ENCODE peak calls at places on chromosomes 7 and 10, in five cellular contexts. C, Y, O, Z and I are unnamed samples.

GRCh38 chr10:110411047-110411410 is 86.7 kb upstream of the DUSP5 start:
- DNase-seq in C (no peak), Y (peak), O (no peak), Z (no peak), I (no peak)

GRCh38 chr10:11401314-11402222 is 209.9 kb downstream of the USP6NL start:
- DNase-seq in C (no peak), Y (no peak), O (no peak), Z (no peak), I (no peak)

GRCh38 chr10:101901340-101901739 is 57.7 kb upstream of the KCNIP2 start:
- DNase-seq in C (no peak), Y (no peak), O (no peak), Z (no peak), I (no peak)

GRCh38 chr7:65449505-65449852 is 75.8 kb downstream of the ZNF92 start:
- DNase-seq in C (no peak), Y (no peak), O (no peak), Z (no peak), I (no peak)

GRCh38 chr10:129626801-129627434 is 159.9 kb downstream of the MGMT start:
- DNase-seq in C (no peak), Y (no peak), O (no peak), Z (no peak), I (no peak)

GRCh38 chr10:132511692-132512442 is 25.7 kb upstream of the INPP5A start:
- DNase-seq in C (no peak), Y (no peak), O (no peak), Z (no peak), I (no peak)

GRCh38 chr10:122462533-122463465 is 1.4 kb downstream of the HTRA1 start:
- DNase-seq in C (no peak), Y (no peak), O (peak), Z (peak), I (no peak)

GRCh38 chr7:151382079-151382885 is 27.6 kb downstream of the WDR86 start:
- DNase-seq in C (no peak), Y (no peak), O (no peak), Z (no peak), I (peak)

GRCh38 chr10:21733710-21734109 is 199.7 kb downstream of the MLLT10 start:
- DNase-seq in C (no peak), Y (no peak), O (no peak), Z (no peak), I (no peak)

GRCh38 chr7:28018851-28019465 is 161.6 kb downstream of the JAZF1 start:
- DNase-seq in C (no peak), Y (no peak), O (no peak), Z (no peak), I (no peak)

GRCh38 chr10:72248477-72249151 is 25.1 kb upstream of the DDIT4 start:
- DNase-seq in C (peak), Y (peak), O (peak), Z (peak), I (peak)

GRCh38 chr7:124276005-124276606 is 243.2 kb upstream of the TMEM229A start:
- DNase-seq in C (no peak), Y (no peak), O (peak), Z (no peak), I (no peak)
- TF ChIP-seq CTCF in C (no peak), Y (peak), O (peak), Z (peak), I (no peak)

DNA sequence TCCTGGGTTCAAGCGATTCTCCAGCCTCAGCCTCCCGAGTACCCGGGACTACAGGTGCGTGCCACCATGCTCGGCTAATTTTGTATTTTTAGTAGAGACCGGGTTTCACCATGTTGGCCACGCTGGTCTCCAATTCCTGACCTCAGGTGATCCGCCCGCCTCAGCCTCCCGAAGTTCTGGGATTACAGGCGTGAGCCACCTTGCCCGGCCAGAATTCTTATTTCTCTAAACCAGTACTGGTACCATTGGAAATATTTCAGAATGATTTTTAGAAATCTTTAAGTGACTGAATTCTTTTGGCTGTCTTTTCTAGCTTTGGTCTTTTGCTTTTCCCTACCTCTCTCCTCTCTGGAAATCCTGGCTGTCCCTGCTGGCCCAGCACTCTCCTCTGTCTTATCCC is 2.8 kb downstream of the GNAI1 start:
- DNase-seq in C (no peak), Y (no peak), O (no peak), Z (no peak), I (no peak)
- H3K4me3 ChIP-seq in C (no peak), Y (no peak), O (no peak), Z (peak), I (no peak)

DNA sequence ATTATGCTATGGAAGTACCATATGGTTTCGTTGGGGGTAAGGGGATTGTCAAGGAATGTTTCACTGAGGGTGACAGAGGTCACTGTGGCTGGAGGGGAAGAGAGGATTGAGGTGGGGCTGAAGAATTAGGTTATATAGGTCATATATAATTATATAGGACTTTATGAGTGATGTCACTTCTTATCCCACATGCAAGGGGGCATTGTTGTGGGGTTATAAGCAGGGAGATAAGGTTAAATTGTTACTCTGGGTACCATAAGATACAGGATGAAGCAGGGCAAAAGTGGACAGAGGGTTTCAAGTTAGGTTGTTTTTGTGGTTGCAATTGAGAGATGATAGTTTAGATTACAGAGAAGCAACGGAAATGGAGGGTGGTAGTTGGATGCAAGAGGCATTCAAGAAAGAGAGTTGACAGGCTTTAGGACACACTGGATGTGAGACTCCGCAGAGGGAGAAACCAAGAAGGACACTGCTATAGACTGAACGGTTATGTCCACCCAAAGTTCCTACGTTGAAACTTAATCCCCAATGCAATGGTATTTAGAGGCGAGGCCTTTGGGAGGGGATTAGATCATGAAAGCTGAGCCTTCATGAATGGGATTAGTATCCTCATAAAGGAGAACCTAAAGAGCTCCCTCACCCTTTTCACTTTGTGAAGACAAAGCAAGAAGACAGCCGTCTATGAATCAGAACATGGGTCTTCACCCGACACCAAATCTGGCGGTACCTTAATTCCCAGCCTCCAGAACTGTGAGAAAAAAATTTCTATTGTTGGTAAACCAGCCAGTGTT is 7.0 kb upstream of the PRR15 start:
- DNase-seq in C (no peak), Y (peak), O (no peak), Z (no peak), I (no peak)
- TF ChIP-seq CTCF in C (no peak), Y (no peak), O (no peak), Z (no peak), I (no peak)

GRCh38 chr10:60162631-60163030 is 227.0 kb downstream of the ANK3 start:
- DNase-seq in C (no peak), Y (no peak), O (no peak), Z (no peak), I (no peak)

GRCh38 chr10:60163786-60164185 is 225.9 kb downstream of the ANK3 start:
- DNase-seq in C (no peak), Y (no peak), O (no peak), Z (no peak), I (no peak)

GRCh38 chr10:60170250-60170649 is 219.4 kb downstream of the ANK3 start:
- DNase-seq in C (no peak), Y (no peak), O (no peak), Z (no peak), I (no peak)

GRCh38 chr10:60169111-60169510 is 220.6 kb downstream of the ANK3 start:
- DNase-seq in C (no peak), Y (no peak), O (no peak), Z (no peak), I (no peak)

GRCh38 chr10:60167056-60167455 is 222.6 kb downstream of the ANK3 start:
- DNase-seq in C (no peak), Y (no peak), O (no peak), Z (no peak), I (no peak)
- H3K4me3 ChIP-seq in C (peak), Y (no peak), O (no peak), Z (no peak), I (no peak)

GRCh38 chr10:93755443-93756127 is 2.2 kb upstream of the LGI1 start:
- DNase-seq in C (no peak), Y (no peak), O (no peak), Z (no peak), I (no peak)

GRCh38 chr10:93758510-93758885 is 762 bp downstream of the LGI1 start:
- DNase-seq in C (no peak), Y (no peak), O (no peak), Z (no peak), I (no peak)

GRCh38 chr10:93757766-93758509 is at the start of gene LGI1:
- DNase-seq in C (no peak), Y (no peak), O (no peak), Z (no peak), I (no peak)

GRCh38 chr10:93756128-93756517 is 1.6 kb upstream of the LGI1 start:
- DNase-seq in C (no peak), Y (no peak), O (no peak), Z (no peak), I (no peak)

DNA sequence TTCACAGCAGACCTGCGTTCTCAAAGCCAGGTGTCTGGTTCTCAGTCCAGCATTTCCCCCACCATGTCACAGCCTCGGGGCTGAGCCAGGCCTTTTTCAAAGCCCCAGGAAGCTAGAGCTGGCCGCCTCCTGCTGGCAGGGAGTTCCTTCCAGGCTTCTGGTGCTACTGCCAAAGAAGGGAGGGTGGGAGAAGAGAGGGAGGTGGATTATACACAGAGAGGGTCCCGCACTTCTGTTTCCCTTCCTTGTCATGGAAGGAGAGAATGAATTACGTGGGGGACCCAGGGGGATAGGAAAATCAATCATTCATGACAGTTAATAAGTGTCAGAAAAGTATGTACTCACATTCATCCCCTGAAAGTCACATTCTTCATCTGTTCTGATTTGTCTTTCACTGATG is 600 bp upstream of the LGI1 start:
- DNase-seq in C (no peak), Y (no peak), O (no peak), Z (no peak), I (no peak)
- TF ChIP-seq CTCF in C (peak), Y (no peak), O (no peak), Z (no peak), I (no peak)

GRCh38 chr10:96124230-96125141 is 5.6 kb upstream of the ZNF518A start:
- DNase-seq in C (no peak), Y (peak), O (peak), Z (no peak), I (peak)
- H3K4me3 ChIP-seq in C (no peak), Y (peak), O (peak), Z (peak), I (no peak)

DNA sequence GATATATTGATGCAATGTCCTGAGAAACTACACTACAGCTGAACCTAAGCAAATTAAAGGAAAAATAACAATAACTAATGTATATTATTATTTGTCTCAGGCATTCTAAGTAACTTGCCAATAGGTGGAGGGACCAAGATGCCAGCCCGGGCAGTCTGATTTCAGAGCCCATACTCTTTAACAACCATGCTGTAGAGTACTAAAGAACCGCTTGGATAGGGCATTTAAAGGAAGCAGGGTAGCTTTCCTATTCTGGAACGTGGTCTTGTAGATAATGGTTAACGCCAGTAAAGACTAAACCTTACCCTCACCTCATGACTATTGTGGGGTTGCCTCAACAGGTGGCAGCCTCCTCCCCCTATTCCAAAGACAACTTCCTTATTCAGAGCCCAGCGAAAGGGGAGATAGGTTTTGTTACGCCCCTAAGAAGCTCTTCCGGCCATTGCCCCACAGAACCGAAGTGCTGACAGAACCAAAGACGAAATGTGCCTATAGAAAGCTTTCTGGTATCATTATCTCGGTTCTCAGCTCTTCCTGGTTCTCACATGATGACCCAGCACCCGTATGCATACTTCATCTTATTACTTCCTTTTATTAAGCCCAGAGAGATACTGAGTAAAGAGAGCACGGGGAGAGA is 707 bp upstream of the C1GALT1 start:
- DNase-seq in C (no peak), Y (peak), O (peak), Z (no peak), I (peak)
- TF ChIP-seq CTCF in C (no peak), Y (no peak), O (no peak), Z (no peak), I (no peak)